ENCODE peak calls at places on chromosomes 6 and 20, in four cellular contexts. I is prostate gland, K is pancreas, D is astrocyte of the cerebellum. J is an unnamed sample.
A peak's percentile ranks its signal among the peaks of the same experiment; 100 is the strongest.

GRCh38 chr6:139539852-139540251 is 165.4 kb upstream of the CITED2 start:
- DNase-seq in I (no peak), K (peak; percentile 58), D (peak; percentile 76), J (peak; percentile 59)

GRCh38 chr6:106124015-106124414 is 37.9 kb downstream of the PRDM1 start:
- DNase-seq in I (no peak), K (no peak), D (no peak), J (no peak)

GRCh38 chr6:3512832-3513231 is 56.0 kb upstream of the SLC22A23 start:
- DNase-seq in I (no peak), K (no peak), D (no peak), J (no peak)

GRCh38 chr6:158697798-158698197 is 47.9 kb downstream of the SYTL3 start:
- DNase-seq in I (no peak), K (no peak), D (no peak), J (no peak)

GRCh38 chr6:123676793-123677192 is 40.0 kb upstream of the TRDN start:
- DNase-seq in I (no peak), K (no peak), D (no peak), J (no peak)

GRCh38 chr6:116512155-116512559 is 718 bp downstream of the CALHM5 start:
- DNase-seq in I (no peak), K (no peak), D (no peak), J (no peak)

GRCh38 chr6:30061766-30062458 is 847 bp downstream of the POLR1H start:
- DNase-seq in I (peak; percentile 12), K (peak; percentile 33), D (no peak), J (no peak)

GRCh38 chr6:45650527-45651135 is 272.9 kb upstream of the SUPT3H start:
- DNase-seq in I (no peak), K (no peak), D (peak; percentile 64), J (peak; percentile 87)

GRCh38 chr6:126720326-126720725 is 380.4 kb downstream of the CENPW start:
- DNase-seq in I (no peak), K (no peak), D (no peak), J (no peak)

GRCh38 chr6:2853766-2854393 is 12.2 kb upstream of the SERPINB1 start:
- DNase-seq in I (peak; percentile 23), K (peak; percentile 46), D (no peak), J (no peak)

GRCh38 chr6:25250878-25251277 is 28.3 kb upstream of the CARMIL1 start:
- DNase-seq in I (no peak), K (no peak), D (no peak), J (no peak)

GRCh38 chr20:62735331-62735821 is 26.7 kb downstream of the NTSR1 start:
- DNase-seq in I (no peak), K (no peak), D (no peak), J (no peak)

GRCh38 chr6:112639436-112639835 is 292.3 kb downstream of the RFPL4B start:
- DNase-seq in I (no peak), K (no peak), D (no peak), J (peak; percentile 85)

GRCh38 chr6:10151144-10151915 is 263.5 kb downstream of the TFAP2A start:
- DNase-seq in I (no peak), K (no peak), D (no peak), J (no peak)

GRCh38 chr6:32529697-32530429 is at the start of gene HLA-DRB5:
- DNase-seq in I (no peak), K (no peak), D (no peak), J (no peak)

GRCh38 chr20:37564388-37565133 is 36.9 kb upstream of the BLCAP start:
- DNase-seq in I (no peak), K (peak; percentile 43), D (no peak), J (no peak)

GRCh38 chr20:22492497-22492896 is 91.9 kb downstream of the FOXA2 start:
- DNase-seq in I (no peak), K (no peak), D (no peak), J (no peak)

GRCh38 chr6:95768539-95768938 is 191.2 kb downstream of the MANEA start:
- DNase-seq in I (no peak), K (peak; percentile 11), D (no peak), J (no peak)

GRCh38 chr20:23691675-23692074 is 2.8 kb upstream of the CST4 start:
- DNase-seq in I (no peak), K (no peak), D (no peak), J (no peak)

GRCh38 chr20:47330933-47331708 is 25.4 kb downstream of the ZMYND8 start:
- DNase-seq in I (no peak), K (no peak), D (no peak), J (peak; percentile 93)

GRCh38 chr6:157246771-157247484 is 76.4 kb downstream of the TMEM242 start:
- DNase-seq in I (no peak), K (no peak), D (no peak), J (no peak)

GRCh38 chr20:24789877-24790276 is 159.2 kb upstream of the CST7 start:
- DNase-seq in I (no peak), K (no peak), D (no peak), J (no peak)

GRCh38 chr6:44256291-44257006 is 879 bp downstream of the SLC35B2 start:
- DNase-seq in I (no peak), K (peak; percentile 49), D (no peak), J (no peak)

GRCh38 chr6:44257007-44257752 is at the start of gene SLC35B2:
- DNase-seq in I (peak; percentile 43), K (peak; percentile 69), D (no peak), J (no peak)

GRCh38 chr6:44258325-44258863 is 1.1 kb upstream of the SLC35B2 start:
- DNase-seq in I (no peak), K (no peak), D (no peak), J (no peak)

GRCh38 chr6:44258921-44259320 is 1.6 kb upstream of the SLC35B2 start:
- DNase-seq in I (no peak), K (no peak), D (no peak), J (no peak)

GRCh38 chr6:44257753-44258324 is 511 bp upstream of the SLC35B2 start:
- DNase-seq in I (no peak), K (no peak), D (no peak), J (no peak)
- TF ChIP-seq CTCF in I (no peak), K (no peak), D (no peak), J (no peak)

DNA sequence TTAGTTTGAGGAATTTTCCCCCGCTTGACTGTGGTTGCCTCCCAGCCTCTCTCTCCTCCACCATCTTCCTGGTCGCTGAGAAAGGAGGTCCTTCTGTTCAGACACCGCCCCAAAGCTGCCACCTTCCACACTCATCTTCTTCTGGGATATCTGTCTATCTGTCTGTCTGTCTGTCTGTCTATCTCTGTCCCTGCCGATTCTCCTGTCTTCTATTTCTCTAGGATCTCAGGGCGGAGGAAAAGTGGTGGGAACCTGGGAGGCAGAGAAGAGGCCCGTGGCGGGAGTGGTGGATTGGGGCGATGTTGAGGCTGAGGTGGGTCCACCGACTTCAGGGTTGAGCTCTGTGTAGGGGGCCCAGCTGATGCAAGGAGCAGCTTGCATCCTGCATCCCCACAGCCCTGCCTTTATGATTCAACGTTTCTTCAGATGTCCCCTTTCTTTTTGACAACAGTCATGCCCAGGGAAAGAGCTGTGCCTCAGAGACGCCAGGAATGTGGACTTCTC is 196.9 kb upstream of the ZNF184 start:
- DNase-seq in I (no peak), K (no peak), D (no peak), J (no peak)
- H3K4me3 ChIP-seq in I (no peak overlapping the region), K (no peak overlapping the region), D (peak overlapping the region; percentile 43), J (peak overlapping the region; percentile 41)

GRCh38 chr6:33671381-33672072 is 40.0 kb downstream of the UQCC2 start:
- DNase-seq in I (no peak), K (no peak), D (no peak), J (no peak)

GRCh38 chr6:33673847-33674246 is 37.7 kb downstream of the UQCC2 start:
- DNase-seq in I (no peak), K (no peak), D (no peak), J (no peak)

GRCh38 chr6:33670971-33671370 is 40.5 kb downstream of the UQCC2 start:
- DNase-seq in I (no peak), K (no peak), D (no peak), J (no peak)

GRCh38 chr6:33670086-33670660 is 41.3 kb downstream of the UQCC2 start:
- DNase-seq in I (no peak), K (no peak), D (no peak), J (no peak)

DNA sequence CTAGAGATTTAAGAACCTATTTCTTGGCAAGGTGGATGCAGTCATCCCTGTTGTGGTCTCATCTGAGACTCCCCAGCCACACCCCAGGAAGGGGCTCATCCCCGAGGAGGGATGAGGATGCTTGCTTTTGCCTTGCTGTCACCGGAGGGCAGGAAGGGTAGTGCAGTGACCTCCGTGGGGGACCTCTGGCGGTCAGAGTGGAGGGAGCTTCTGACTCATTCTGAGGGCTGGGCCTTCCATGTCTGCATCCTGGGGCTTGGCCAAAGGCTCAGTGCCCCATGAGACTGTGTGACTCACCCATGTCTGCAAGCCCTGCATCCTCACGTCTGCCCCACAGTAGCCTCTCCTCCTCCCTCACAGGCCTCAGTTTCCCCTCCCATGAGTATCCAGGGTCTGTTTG is 38.7 kb downstream of the UQCC2 start:
- DNase-seq in I (no peak), K (peak; percentile 60), D (peak; percentile 80), J (peak; percentile 88)
- TF ChIP-seq CTCF in I (peak; percentile 54), K (no peak), D (peak; percentile 60), J (peak; percentile 59)

GRCh38 chr20:56414842-56415765 is 3.0 kb downstream of the CASS4 start:
- DNase-seq in I (no peak), K (no peak), D (no peak), J (no peak)
- H3K4me3 ChIP-seq in I (no peak overlapping the region), K (no peak overlapping the region), D (no peak overlapping the region), J (no peak overlapping the region)

GRCh38 chr6:168355716-168356522 is 36.3 kb upstream of the DACT2 start:
- DNase-seq in I (peak; percentile 64), K (peak; percentile 70), D (no peak), J (no peak)
- TF ChIP-seq CTCF in I (peak; percentile 87), K (peak; percentile 71), D (peak; percentile 47), J (peak; percentile 1)

DNA sequence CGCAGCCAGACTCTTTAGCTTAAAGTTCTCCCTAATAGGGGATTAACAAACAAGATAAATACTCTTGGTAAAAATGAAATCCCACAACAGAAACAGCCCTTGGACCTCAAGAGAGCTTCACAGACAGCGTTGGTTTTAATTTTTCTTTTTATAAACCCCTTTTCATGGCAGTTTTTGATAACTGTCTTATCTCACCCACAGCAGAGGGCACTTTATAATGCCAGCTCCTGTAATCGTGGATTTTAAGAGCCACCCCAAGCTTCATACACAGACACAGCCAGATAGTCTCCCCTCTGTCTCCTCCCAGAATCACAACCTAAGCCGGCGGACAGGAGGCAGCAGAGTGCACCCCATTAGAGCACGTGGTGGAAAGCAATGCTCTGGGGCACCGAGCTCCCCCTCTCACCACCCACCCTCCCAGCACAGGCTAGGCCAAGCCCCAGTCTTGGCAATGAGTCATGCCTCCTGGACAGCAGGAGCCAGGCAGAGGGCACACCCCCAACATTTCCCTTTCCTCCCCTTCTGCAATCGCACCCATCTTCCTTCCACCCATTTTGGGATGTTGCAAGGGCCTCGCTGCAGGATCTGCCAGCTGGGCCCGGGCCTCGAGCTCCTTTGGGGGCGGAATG is 2.5 kb downstream of the JAG1 start:
- DNase-seq in I (peak; percentile 87), K (peak; percentile 86), D (no peak), J (peak; percentile 71)
- H3K4me3 ChIP-seq in I (peak overlapping the region; percentile 86), K (peak overlapping the region; percentile 87), D (peak overlapping the region; percentile 59), J (peak overlapping the region; percentile 71)

GRCh38 chr20:50449789-50450492 is 60.2 kb upstream of the PTPN1 start:
- DNase-seq in I (no peak), K (no peak), D (no peak), J (no peak)
- TF ChIP-seq CTCF in I (no peak), K (no peak), D (no peak), J (no peak)

J was measured in HFF-Myc.